ENCODE peak calls at places on chromosome 21, in eight cellular contexts. One of them, this sample, is unnamed.

GRCh38 chr21:33317226-33317625 is 7.5 kb upstream of the IFNAR1 start:
- DNase-seq in activated T-cell treated with anti-CD3 and anti-CD28 coated beads, Interleukin-2, amount 50 U/mL, for 24 hours: no peak
- DNase-seq in T-helper 2 cell: no peak
- DNase-seq in ACHN: no peak
- DNase-seq in MM.1S: no peak
- DNase-seq in iris pigment epithelial cell: no peak
- DNase-seq in PC-9: no peak
- DNase-seq in NCI-H460: no peak
- DNase-seq in this sample: no peak

GRCh38 chr21:27248791-27249190 is 281.9 kb upstream of the ADAMTS5 start:
- DNase-seq in activated T-cell treated with anti-CD3 and anti-CD28 coated beads, Interleukin-2, amount 50 U/mL, for 24 hours: no peak
- DNase-seq in T-helper 2 cell: no peak
- DNase-seq in ACHN: no peak
- DNase-seq in MM.1S: no peak
- DNase-seq in iris pigment epithelial cell: peak; percentile 16
- DNase-seq in PC-9: no peak
- DNase-seq in NCI-H460: no peak
- DNase-seq in this sample: no peak

GRCh38 chr21:45228171-45228641 is 59.5 kb downstream of the POFUT2 start:
- DNase-seq in activated T-cell treated with anti-CD3 and anti-CD28 coated beads, Interleukin-2, amount 50 U/mL, for 24 hours: peak; percentile 74
- DNase-seq in T-helper 2 cell: no peak
- DNase-seq in ACHN: peak; percentile 88
- DNase-seq in MM.1S: no peak
- DNase-seq in iris pigment epithelial cell: peak; percentile 98
- DNase-seq in PC-9: peak; percentile 79
- DNase-seq in NCI-H460: peak; percentile 21
- DNase-seq in this sample: peak; percentile 64

GRCh38 chr21:42107881-42108553 is 36.9 kb downstream of the UMODL1 start:
- DNase-seq in activated T-cell treated with anti-CD3 and anti-CD28 coated beads, Interleukin-2, amount 50 U/mL, for 24 hours: peak; percentile 82
- DNase-seq in T-helper 2 cell: peak; percentile 37
- DNase-seq in ACHN: no peak
- DNase-seq in MM.1S: peak; percentile 100
- DNase-seq in iris pigment epithelial cell: peak; percentile 56
- DNase-seq in PC-9: peak; percentile 50
- DNase-seq in NCI-H460: no peak
- DNase-seq in this sample: peak; percentile 71

GRCh38 chr21:44530903-44531605 is 8.9 kb downstream of the KRTAP10-1 start:
- DNase-seq in activated T-cell treated with anti-CD3 and anti-CD28 coated beads, Interleukin-2, amount 50 U/mL, for 24 hours: peak; percentile 19
- DNase-seq in T-helper 2 cell: no peak
- DNase-seq in ACHN: no peak
- DNase-seq in MM.1S: no peak
- DNase-seq in iris pigment epithelial cell: no peak
- DNase-seq in PC-9: no peak
- DNase-seq in NCI-H460: no peak
- DNase-seq in this sample: no peak

GRCh38 chr21:37431243-37431642 is 64.7 kb downstream of the DYRK1A start:
- DNase-seq in activated T-cell treated with anti-CD3 and anti-CD28 coated beads, Interleukin-2, amount 50 U/mL, for 24 hours: no peak
- DNase-seq in T-helper 2 cell: no peak
- DNase-seq in ACHN: no peak
- DNase-seq in MM.1S: no peak
- DNase-seq in iris pigment epithelial cell: no peak
- DNase-seq in PC-9: no peak
- DNase-seq in NCI-H460: no peak
- DNase-seq in this sample: no peak

GRCh38 chr21:45551316-45551715 is 9.1 kb upstream of the SLC19A1 start:
- DNase-seq in activated T-cell treated with anti-CD3 and anti-CD28 coated beads, Interleukin-2, amount 50 U/mL, for 24 hours: peak; percentile 41
- DNase-seq in T-helper 2 cell: no peak
- DNase-seq in ACHN: peak; percentile 71
- DNase-seq in MM.1S: no peak
- DNase-seq in iris pigment epithelial cell: peak; percentile 88
- DNase-seq in PC-9: peak; percentile 78
- DNase-seq in NCI-H460: peak; percentile 75
- DNase-seq in this sample: no peak

GRCh38 chr21:40886006-40886405 is 39.0 kb upstream of the DSCAM start:
- DNase-seq in activated T-cell treated with anti-CD3 and anti-CD28 coated beads, Interleukin-2, amount 50 U/mL, for 24 hours: no peak
- DNase-seq in T-helper 2 cell: no peak
- DNase-seq in ACHN: no peak
- DNase-seq in MM.1S: no peak
- DNase-seq in iris pigment epithelial cell: no peak
- DNase-seq in PC-9: no peak
- DNase-seq in NCI-H460: no peak
- DNase-seq in this sample: no peak

GRCh38 chr21:42056996-42057689 is 14.0 kb upstream of the UMODL1 start:
- DNase-seq in activated T-cell treated with anti-CD3 and anti-CD28 coated beads, Interleukin-2, amount 50 U/mL, for 24 hours: no peak
- DNase-seq in T-helper 2 cell: no peak
- DNase-seq in ACHN: no peak
- DNase-seq in MM.1S: no peak
- DNase-seq in iris pigment epithelial cell: peak; percentile 15
- DNase-seq in PC-9: peak; percentile 90
- DNase-seq in NCI-H460: no peak
- DNase-seq in this sample: no peak

GRCh38 chr21:20968391-20968790 is 29.8 kb upstream of the NCAM2 start:
- DNase-seq in activated T-cell treated with anti-CD3 and anti-CD28 coated beads, Interleukin-2, amount 50 U/mL, for 24 hours: no peak
- DNase-seq in T-helper 2 cell: no peak
- DNase-seq in ACHN: no peak
- DNase-seq in MM.1S: no peak
- DNase-seq in iris pigment epithelial cell: no peak
- DNase-seq in PC-9: no peak
- DNase-seq in NCI-H460: peak; percentile 6
- DNase-seq in this sample: no peak

GRCh38 chr21:27246741-27247140 is 279.9 kb upstream of the ADAMTS5 start:
- DNase-seq in activated T-cell treated with anti-CD3 and anti-CD28 coated beads, Interleukin-2, amount 50 U/mL, for 24 hours: no peak
- DNase-seq in T-helper 2 cell: no peak
- DNase-seq in ACHN: peak; percentile 76
- DNase-seq in MM.1S: no peak
- DNase-seq in iris pigment epithelial cell: peak; percentile 59
- DNase-seq in PC-9: no peak
- DNase-seq in NCI-H460: no peak
- DNase-seq in this sample: no peak

GRCh38 chr21:18350216-18350615 is 53.4 kb downstream of the TMPRSS15 start:
- DNase-seq in activated T-cell treated with anti-CD3 and anti-CD28 coated beads, Interleukin-2, amount 50 U/mL, for 24 hours: no peak
- DNase-seq in T-helper 2 cell: no peak
- DNase-seq in ACHN: no peak
- DNase-seq in MM.1S: no peak
- DNase-seq in iris pigment epithelial cell: peak; percentile 1
- DNase-seq in PC-9: no peak
- DNase-seq in NCI-H460: no peak
- DNase-seq in this sample: no peak

GRCh38 chr21:26096972-26097371 is 73.6 kb downstream of the APP start:
- DNase-seq in activated T-cell treated with anti-CD3 and anti-CD28 coated beads, Interleukin-2, amount 50 U/mL, for 24 hours: no peak
- DNase-seq in T-helper 2 cell: no peak
- DNase-seq in ACHN: no peak
- DNase-seq in MM.1S: no peak
- DNase-seq in iris pigment epithelial cell: no peak
- DNase-seq in PC-9: no peak
- DNase-seq in NCI-H460: no peak
- DNase-seq in this sample: no peak

GRCh38 chr21:35281946-35282345 is 232.8 kb upstream of the RUNX1 start:
- DNase-seq in activated T-cell treated with anti-CD3 and anti-CD28 coated beads, Interleukin-2, amount 50 U/mL, for 24 hours: no peak
- DNase-seq in T-helper 2 cell: no peak
- DNase-seq in ACHN: no peak
- DNase-seq in MM.1S: no peak
- DNase-seq in iris pigment epithelial cell: no peak
- DNase-seq in PC-9: no peak
- DNase-seq in NCI-H460: no peak
- DNase-seq in this sample: no peak

GRCh38 chr21:33028759-33029511 is 3.2 kb downstream of the OLIG2 start:
- DNase-seq in activated T-cell treated with anti-CD3 and anti-CD28 coated beads, Interleukin-2, amount 50 U/mL, for 24 hours: peak; percentile 49
- DNase-seq in T-helper 2 cell: no peak
- DNase-seq in ACHN: no peak
- DNase-seq in MM.1S: peak; percentile 35
- DNase-seq in iris pigment epithelial cell: no peak
- DNase-seq in PC-9: no peak
- DNase-seq in NCI-H460: no peak
- DNase-seq in this sample: peak; percentile 8